ENCODE peak calls at places on chromosomes 4 and X, in seven cellular contexts. A is dorsolateral prefrontal cortex, W is lower lobe of right lung, I is aorta, H is sigmoid colon, Z is small intestine, U is SJSA1. K is an unnamed sample.

GRCh38 chr4:1910643-1911042 is 39.5 kb downstream of the NSD2 start:
- DNase-seq in A (no peak), W (no peak), I (no peak), H (no peak), Z (peak), U (no peak), K (no peak)

GRCh38 chr4:26173619-26174018 is 147.2 kb upstream of the RBPJ start:
- DNase-seq in A (no peak), W (no peak), I (no peak), H (no peak), Z (no peak), U (peak), K (no peak)

GRCh38 chr4:126906466-126906865 is 726.3 kb upstream of the INTU start:
- DNase-seq in A (no peak), W (no peak), I (no peak), H (no peak), Z (no peak), U (no peak), K (no peak)

GRCh38 chr4:148007303-148007702 is 275.4 kb downstream of the ARHGAP10 start:
- DNase-seq in A (no peak), W (no peak), I (no peak), H (peak), Z (no peak), U (peak), K (peak)

GRCh38 chr4:137531121-137531520 is 1.2 kb downstream of the PCDH18 start:
- DNase-seq in A (no peak), W (no peak), I (peak), H (no peak), Z (no peak), U (no peak), K (no peak)

GRCh38 chr4:55359397-55359916 is 13.4 kb downstream of the SRD5A3 start:
- DNase-seq in A (no peak), W (no peak), I (peak), H (peak), Z (no peak), U (no peak), K (no peak)

GRCh38 chr4:180150818-180151217 is 2092.4 kb upstream of the TENM3 start:
- DNase-seq in A (no peak), W (no peak), I (no peak), H (no peak), Z (peak), U (no peak), K (no peak)

GRCh38 chrX:43949669-43950068 is 23.5 kb downstream of the NDP start:
- DNase-seq in A (peak), W (peak), I (no peak), H (no peak), Z (peak), U (no peak), K (no peak)

GRCh38 chr4:5755679-5756078 is 44.7 kb downstream of the EVC start:
- DNase-seq in A (no peak), W (no peak), I (no peak), H (no peak), Z (no peak), U (no peak), K (no peak)

GRCh38 chrX:19595036-19595435 is 79.7 kb upstream of the MAP3K15 start:
- DNase-seq in A (no peak), W (no peak), I (no peak), H (no peak), Z (no peak), U (no peak), K (no peak)

GRCh38 chr4:182916483-182917181 is 554 bp downstream of the DCTD start:
- DNase-seq in A (no peak), W (peak), I (peak), H (peak), Z (peak), U (peak), K (no peak)

GRCh38 chrX:153689654-153690465 is 2.1 kb downstream of the SLC6A8 start:
- DNase-seq in A (no peak), W (no peak), I (no peak), H (peak), Z (no peak), U (no peak), K (no peak)

GRCh38 chrX:18461431-18461830 is 36.0 kb downstream of the CDKL5 start:
- DNase-seq in A (no peak), W (no peak), I (no peak), H (no peak), Z (no peak), U (no peak), K (no peak)

GRCh38 chrX:138463476-138463875 is 248.0 kb downstream of the FGF13 start:
- DNase-seq in A (no peak), W (no peak), I (no peak), H (no peak), Z (no peak), U (no peak), K (no peak)

GRCh38 chrX:3576886-3577516 is 136.4 kb downstream of the PRKX start:
- DNase-seq in A (no peak), W (no peak), I (no peak), H (no peak), Z (no peak), U (no peak), K (no peak)

GRCh38 chrX:136754641-136755040 is 26.1 kb downstream of the ARHGEF6 start:
- DNase-seq in A (no peak), W (no peak), I (peak), H (peak), Z (no peak), U (no peak), K (no peak)

GRCh38 chr4:102439835-102440234 is 61.3 kb upstream of the NFKB1 start:
- DNase-seq in A (no peak), W (no peak), I (no peak), H (no peak), Z (no peak), U (peak), K (peak)

GRCh38 chr4:177519481-177520270 is 77.4 kb upstream of the AGA start:
- DNase-seq in A (no peak), W (no peak), I (no peak), H (no peak), Z (no peak), U (no peak), K (no peak)

GRCh38 chrX:40755291-40756249 is 20.2 kb upstream of the MED14 start:
- DNase-seq in A (no peak), W (no peak), I (peak), H (no peak), Z (no peak), U (no peak), K (no peak)

GRCh38 chrX:68895339-68896250 is 66.8 kb downstream of the EFNB1 start:
- DNase-seq in A (no peak), W (peak), I (peak), H (peak), Z (peak), U (no peak), K (peak)

GRCh38 chrX:129781134-129782014 is 1.6 kb downstream of the SASH3 start:
- DNase-seq in A (no peak), W (peak), I (peak), H (no peak), Z (peak), U (no peak), K (no peak)

GRCh38 chr4:2663275-2663674 is 92.9 kb downstream of the TNIP2 start:
- DNase-seq in A (no peak), W (no peak), I (no peak), H (no peak), Z (no peak), U (no peak), K (no peak)

GRCh38 chr4:87150498-87151261 is 69.7 kb downstream of the KLHL8 start:
- DNase-seq in A (no peak), W (no peak), I (no peak), H (no peak), Z (peak), U (peak), K (peak)

GRCh38 chr4:102730968-102731533 is 29.7 kb downstream of the MANBA start:
- DNase-seq in A (no peak), W (no peak), I (no peak), H (no peak), Z (no peak), U (no peak), K (no peak)

GRCh38 chr4:7384003-7384928 is 50.5 kb downstream of the PSAPL1 start:
- DNase-seq in A (peak), W (peak), I (peak), H (no peak), Z (no peak), U (peak), K (no peak)

GRCh38 chrX:101931494-101932248 is at the start of gene ZMAT1:
- DNase-seq in A (peak), W (peak), I (peak), H (peak), Z (peak), U (peak), K (peak)

GRCh38 chr4:38023347-38024202 is 63.4 kb downstream of the PTTG2 start:
- DNase-seq in A (no peak), W (no peak), I (no peak), H (no peak), Z (no peak), U (no peak), K (no peak)

GRCh38 chrX:116114999-116115398 is 55.5 kb upstream of the AGTR2 start:
- DNase-seq in A (no peak), W (no peak), I (no peak), H (no peak), Z (no peak), U (no peak), K (no peak)

GRCh38 chr4:119087656-119088055 is 48.0 kb upstream of the MYOZ2 start:
- DNase-seq in A (no peak), W (no peak), I (no peak), H (no peak), Z (no peak), U (no peak), K (no peak)

GRCh38 chrX:120840826-120841225 is 34.8 kb downstream of the CT47B1 start:
- DNase-seq in A (no peak), W (no peak), I (no peak), H (no peak), Z (no peak), U (no peak), K (no peak)

GRCh38 chrX:130299279-130300009 is 30.7 kb upstream of the ZNF280C start:
- DNase-seq in A (no peak), W (no peak), I (no peak), H (no peak), Z (peak), U (no peak), K (no peak)

GRCh38 chr4:162644346-162644745 is 480.5 kb upstream of the FSTL5 start:
- DNase-seq in A (no peak), W (no peak), I (no peak), H (no peak), Z (no peak), U (no peak), K (peak)

GRCh38 chr4:37826282-37827029 is at the start of gene PGM2:
- DNase-seq in A (peak), W (peak), I (peak), H (peak), Z (peak), U (peak), K (peak)

GRCh38 chrX:135345328-135345645 is 36.0 kb downstream of the ETDC start:
- DNase-seq in A (no peak), W (no peak), I (peak), H (peak), Z (no peak), U (peak), K (no peak)

GRCh38 chrX:151100796-151101195 is 75.6 kb upstream of the GPR50 start:
- DNase-seq in A (no peak), W (no peak), I (no peak), H (no peak), Z (no peak), U (no peak), K (no peak)

GRCh38 chrX:67787196-67787595 is 243.4 kb downstream of the AR start:
- DNase-seq in A (no peak), W (no peak), I (no peak), H (no peak), Z (no peak), U (no peak), K (no peak)

GRCh38 chr4:75110061-75110460 is 177.1 kb downstream of the PARM1 start:
- DNase-seq in A (no peak), W (no peak), I (no peak), H (no peak), Z (no peak), U (no peak), K (no peak)

DNA sequence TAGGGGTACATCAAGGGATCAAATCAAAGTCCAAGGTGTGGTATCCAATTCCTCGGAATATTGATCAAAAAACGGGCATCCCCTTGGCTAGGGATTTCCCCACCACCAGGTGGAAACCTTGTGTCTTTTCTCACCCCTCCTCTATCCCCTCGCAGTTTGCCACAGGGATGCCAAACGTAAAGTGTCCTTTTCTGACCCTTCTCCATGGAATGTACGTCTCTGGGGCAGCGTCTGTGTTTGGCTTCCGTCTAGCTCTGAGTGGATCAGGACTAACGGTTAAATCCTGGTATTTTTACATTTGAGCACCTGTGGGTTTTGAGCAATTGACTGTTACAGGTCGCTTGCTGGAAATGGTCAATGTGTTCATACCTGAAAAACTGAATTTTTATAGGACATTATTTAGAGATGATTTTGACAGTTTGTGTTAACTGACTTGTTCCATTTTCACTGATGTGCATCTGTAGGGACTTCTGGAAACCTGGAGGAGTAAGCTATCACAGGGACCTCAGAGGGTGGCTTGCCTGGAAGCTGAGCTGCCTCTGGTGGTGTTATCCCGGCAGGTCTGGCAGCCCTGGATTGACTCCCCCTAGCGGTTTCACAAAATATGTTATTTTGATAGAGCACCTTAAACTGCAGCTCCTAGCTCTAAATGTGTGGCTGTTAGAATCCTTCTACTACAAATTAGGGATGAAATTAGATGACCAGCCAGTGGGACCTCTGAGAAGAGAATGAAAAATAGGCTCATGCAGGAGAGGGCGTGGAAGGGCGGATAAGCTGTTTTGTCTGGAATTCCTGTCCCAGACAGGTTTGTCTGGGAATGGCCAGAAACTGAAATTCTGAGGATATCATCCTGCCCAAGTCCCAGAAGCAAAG is 8.8 kb upstream of the MGST2 start:
- DNase-seq in A (no peak), W (peak), I (peak), H (peak), Z (peak), U (peak), K (no peak)
- H3K27ac ChIP-seq in A (peak), W (no peak), I (no peak), H (no peak), Z (no peak), U (no peak), K (peak)

GRCh38 chrX:71616672-71617529 is 1.4 kb downstream of the CXCR3 start:
- DNase-seq in A (no peak), W (no peak), I (no peak), H (no peak), Z (peak), U (no peak), K (no peak)

GRCh38 chrX:71618787-71619186 is 476 bp upstream of the CXCR3 start:
- DNase-seq in A (no peak), W (no peak), I (no peak), H (no peak), Z (no peak), U (no peak), K (no peak)

GRCh38 chrX:71619193-71619592 is 882 bp upstream of the CXCR3 start:
- DNase-seq in A (no peak), W (no peak), I (no peak), H (no peak), Z (no peak), U (no peak), K (no peak)

GRCh38 chrX:71617742-71618141 is 569 bp downstream of the CXCR3 start:
- DNase-seq in A (no peak), W (no peak), I (no peak), H (no peak), Z (peak), U (no peak), K (no peak)

GRCh38 chrX:71618303-71618721 is at the start of gene CXCR3:
- DNase-seq in A (no peak), W (peak), I (peak), H (no peak), Z (no peak), U (no peak), K (no peak)
- H3K27ac ChIP-seq in A (no peak), W (no peak), I (no peak), H (no peak), Z (peak), U (no peak), K (no peak)

GRCh38 chr4:41146196-41146595 is 68.1 kb downstream of the APBB2 start:
- DNase-seq in A (no peak), W (no peak), I (no peak), H (no peak), Z (no peak), U (no peak), K (no peak)

GRCh38 chr4:41145571-41146078 is 68.7 kb downstream of the APBB2 start:
- DNase-seq in A (no peak), W (no peak), I (no peak), H (no peak), Z (peak), U (no peak), K (no peak)

GRCh38 chr4:41146716-41147506 is 67.4 kb downstream of the APBB2 start:
- DNase-seq in A (peak), W (no peak), I (peak), H (no peak), Z (no peak), U (peak), K (no peak)

GRCh38 chr4:41150401-41150800 is 63.9 kb downstream of the APBB2 start:
- DNase-seq in A (no peak), W (no peak), I (no peak), H (no peak), Z (no peak), U (no peak), K (no peak)

GRCh38 chr4:41148292-41148691 is 66.0 kb downstream of the APBB2 start:
- DNase-seq in A (no peak), W (no peak), I (no peak), H (no peak), Z (no peak), U (no peak), K (no peak)
- H3K27ac ChIP-seq in A (peak), W (no peak), I (peak), H (no peak), Z (no peak), U (no peak), K (peak)

DNA sequence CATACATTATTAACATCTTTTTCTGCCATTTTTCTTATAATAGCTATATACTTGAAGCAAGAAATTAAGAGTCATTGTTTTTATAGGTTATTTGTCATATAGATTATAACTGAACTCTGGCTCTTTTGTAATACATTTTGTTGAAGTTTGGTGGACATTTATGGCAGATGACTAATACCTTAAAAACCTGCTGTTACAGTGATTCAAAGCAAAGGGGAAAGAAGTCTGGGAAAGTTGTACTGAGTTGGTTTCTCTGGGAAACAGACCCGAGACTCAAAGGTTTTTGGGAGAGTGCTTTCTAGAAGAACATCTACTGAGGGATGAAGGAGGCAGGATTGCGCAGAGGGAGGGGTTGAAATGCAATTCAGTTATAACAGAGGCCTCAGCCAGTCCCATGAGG is 35.9 kb downstream of the NAP1L5 start:
- DNase-seq in A (no peak), W (no peak), I (no peak), H (no peak), Z (peak), U (no peak), K (peak)
- H3K27ac ChIP-seq in A (no peak), W (no peak), I (no peak), H (no peak), Z (no peak), U (peak), K (peak)

DNA sequence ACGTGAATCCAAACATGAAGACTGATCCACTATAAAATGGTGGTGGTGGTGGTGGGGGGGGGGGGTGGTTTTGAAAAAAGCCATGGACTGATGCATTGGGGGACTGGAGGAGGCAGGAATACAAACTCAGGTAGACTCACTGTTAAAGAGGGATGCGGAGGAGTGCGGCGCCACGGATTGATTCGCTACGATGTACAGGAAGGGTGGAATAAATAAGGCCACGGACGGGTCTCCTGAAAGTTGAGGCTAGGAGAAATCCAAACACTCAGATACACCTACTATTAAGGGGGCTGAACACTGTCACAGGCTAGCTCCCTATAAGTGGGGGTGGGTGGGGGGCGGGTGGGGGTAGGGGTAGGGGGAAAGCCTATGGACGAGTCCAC is 591 bp downstream of the ELK1 start:
- DNase-seq in A (no peak), W (no peak), I (no peak), H (no peak), Z (no peak), U (no peak), K (no peak)
- H3K27ac ChIP-seq in A (peak), W (peak), I (no peak), H (peak), Z (peak), U (no peak), K (peak)

DNA sequence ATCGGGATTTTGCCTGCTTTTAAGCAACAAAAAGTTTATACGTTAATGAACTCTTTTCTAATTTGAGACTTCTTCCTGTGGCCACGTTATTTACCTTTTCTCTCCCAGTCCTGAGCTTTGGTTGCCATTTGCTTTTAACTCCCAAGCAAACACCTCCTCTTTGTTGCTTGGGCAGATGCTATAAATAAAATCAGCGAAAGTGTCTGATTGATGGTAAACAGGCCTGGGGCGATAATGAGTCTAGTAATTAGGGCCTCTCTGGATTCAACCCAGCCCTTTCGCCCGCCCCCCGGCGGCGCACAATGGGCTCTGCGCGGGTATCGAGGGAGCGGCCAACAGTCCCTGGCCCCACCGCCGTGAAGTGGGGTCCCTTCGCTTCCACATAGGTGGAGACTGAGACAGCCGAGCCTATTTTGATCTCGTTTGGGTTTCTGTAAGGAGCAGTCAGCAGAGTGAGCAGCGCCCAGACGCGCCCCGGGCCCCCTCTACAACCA is 791 bp downstream of the CLGN start:
- DNase-seq in A (no peak), W (no peak), I (no peak), H (no peak), Z (no peak), U (no peak), K (no peak)
- H3K27ac ChIP-seq in A (no peak), W (no peak), I (no peak), H (peak), Z (no peak), U (no peak), K (no peak)